ENCODE peak calls at places on chromosomes 13 and 19, in eight cellular contexts. P is right atrium auricular region, I is breast epithelium, K is left ventricle myocardium inferior, F is heart right ventricle, B is GM23338, C is PC-9, L is ovary. H is an unnamed sample.
A peak's percentile ranks its signal among the peaks of the same experiment; 100 is the strongest.

GRCh38 chr19:8609210-8610040 is 1.1 kb downstream of the ADAMTS10 start:
- DNase-seq in P (peak; percentile 78), F (peak; percentile 56), C (no peak), K (peak; percentile 71), L (peak; percentile 68), B (peak; percentile 87), I (no peak), H (peak; percentile 73)

GRCh38 chr19:18017275-18018083 is 9.5 kb downstream of the ARRDC2 start:
- DNase-seq in I (no peak), B (no peak), K (no peak), P (peak; percentile 74), F (peak; percentile 25), L (no peak), C (no peak), H (peak; percentile 71)

GRCh38 chr19:43667524-43668405 is 2.2 kb downstream of the PLAUR start:
- DNase-seq in P (no peak), F (no peak), I (no peak), B (peak; percentile 23), L (peak; percentile 99), C (no peak), K (peak; percentile 19), H (peak; percentile 15)

GRCh38 chr19:53102701-53103140 is 501 bp downstream of the ZNF160 start:
- DNase-seq in K (peak; percentile 40), F (peak; percentile 36), I (no peak), C (peak; percentile 38), P (peak; percentile 61), B (peak; percentile 55), L (no peak), H (peak; percentile 73)

GRCh38 chr13:80574113-80574512 is 233.2 kb upstream of the SPRY2 start:
- DNase-seq in K (no peak), P (no peak), I (no peak), B (no peak), C (no peak), F (no peak), L (no peak), H (no peak)

GRCh38 chr19:13492128-13492527 is 14.2 kb downstream of the CACNA1A start:
- DNase-seq in I (no peak), P (no peak), B (peak; percentile 67), F (no peak), K (no peak), C (no peak), L (no peak), H (no peak)

GRCh38 chr19:43639507-43640423 is at the start of gene CADM4:
- DNase-seq in C (no peak), I (peak; percentile 27), F (peak; percentile 16), L (peak; percentile 65), B (peak; percentile 57), K (peak; percentile 23), P (no peak), H (peak; percentile 56)

GRCh38 chr13:103066079-103066880 is at the start of gene SLC10A2:
- DNase-seq in C (no peak), I (no peak), F (no peak), P (no peak), L (no peak), K (no peak), B (no peak), H (no peak)

GRCh38 chr13:32311188-32311897 is 3.8 kb downstream of the ZAR1L start:
- DNase-seq in L (peak; percentile 20), B (no peak), P (no peak), C (no peak), K (no peak), I (no peak), F (no peak), H (no peak)

GRCh38 chr19:47725759-47726401 is 12.7 kb downstream of the EHD2 start:
- DNase-seq in I (peak; percentile 64), K (no peak), F (no peak), C (no peak), L (no peak), B (peak; percentile 54), P (no peak), H (no peak)

GRCh38 chr19:32407004-32407992 is 1.7 kb downstream of the DPY19L3 start:
- DNase-seq in K (no peak), C (no peak), I (no peak), P (no peak), B (no peak), F (no peak), L (peak; percentile 67), H (peak; percentile 37)

GRCh38 chr19:18073197-18073596 is 13.5 kb downstream of the IL12RB1 start:
- DNase-seq in L (no peak), F (no peak), K (no peak), C (no peak), I (no peak), P (no peak), B (no peak), H (no peak)

GRCh38 chr19:925087-925911 is 536 bp upstream of the ARID3A start:
- DNase-seq in L (peak; percentile 84), C (peak; percentile 53), P (peak; percentile 85), F (peak; percentile 77), I (peak; percentile 72), B (peak; percentile 92), K (peak; percentile 80), H (peak; percentile 82)

GRCh38 chr13:50365683-50366391 is 350.6 kb downstream of the KCNRG start:
- DNase-seq in K (no peak), I (no peak), L (no peak), B (no peak), C (peak; percentile 93), F (no peak), P (no peak), H (no peak)

GRCh38 chr19:41217741-41218140 is 1.3 kb upstream of the AXL start:
- DNase-seq in L (no peak), B (no peak), F (no peak), C (no peak), P (no peak), I (no peak), K (no peak), H (no peak)
- H3K4me1 ChIP-seq in L (peaks cover 4% of the 10 kb centered on the region), B (peaks cover 14% of the 10 kb centered on the region), F (peaks cover 6% of the 10 kb centered on the region), C (peaks cover 13% of the 10 kb centered on the region), P (no peaks in the 10 kb centered on the region), I (no peaks in the 10 kb centered on the region), K (peaks cover 29% of the 10 kb centered on the region), H (no peaks in the 10 kb centered on the region)

GRCh38 chr19:51565583-51565982 is 5.5 kb upstream of the ZNF175 start:
- DNase-seq in I (no peak), C (no peak), F (no peak), K (no peak), L (no peak), B (no peak), P (no peak), H (no peak)

GRCh38 chr19:51568456-51568855 is 2.6 kb upstream of the ZNF175 start:
- DNase-seq in P (no peak), K (no peak), L (no peak), I (no peak), F (no peak), C (no peak), B (no peak), H (no peak)

GRCh38 chr19:51566489-51567100 is 4.5 kb upstream of the ZNF175 start:
- DNase-seq in K (no peak), L (no peak), P (no peak), C (no peak), B (no peak), I (no peak), F (no peak), H (no peak)

GRCh38 chr19:51567583-51567982 is 3.5 kb upstream of the ZNF175 start:
- DNase-seq in B (no peak), F (no peak), C (no peak), P (no peak), I (no peak), K (no peak), L (no peak), H (no peak)

GRCh38 chr19:51564791-51565190 is 6.3 kb upstream of the ZNF175 start:
- DNase-seq in L (no peak), F (no peak), I (no peak), C (no peak), K (no peak), B (peak; percentile 66), P (no peak), H (no peak)
- TF ChIP-seq CTCF in L (no peak), F (no peak), I (no peak), C (no peak), K (no peak), B (peak; percentile 65), P (no peak), H (no peak)

GRCh38 chr13:51802601-51803000 is 1.4 kb downstream of the DHRS12 start:
- DNase-seq in B (no peak), K (no peak), F (no peak), C (no peak), I (no peak), P (no peak), L (no peak), H (no peak)

GRCh38 chr13:51803422-51804294 is at the start of gene DHRS12:
- DNase-seq in I (peak; percentile 91), K (peak; percentile 93), L (peak; percentile 94), F (peak; percentile 95), C (peak; percentile 60), P (peak; percentile 95), B (peak; percentile 89), H (peak; percentile 94)

GRCh38 chr13:51804295-51805172 is 571 bp upstream of the DHRS12 start:
- DNase-seq in F (peak; percentile 50), P (no peak), B (no peak), C (no peak), L (peak; percentile 68), I (peak; percentile 50), K (no peak), H (peak; percentile 65)

GRCh38 chr13:51801631-51802099 is 2.3 kb downstream of the DHRS12 start:
- DNase-seq in K (peak; percentile 81), P (peak; percentile 83), L (peak; percentile 56), B (no peak), C (no peak), F (peak; percentile 80), I (peak; percentile 78), H (peak; percentile 76)

GRCh38 chr13:51803018-51803417 is 945 bp downstream of the DHRS12 start:
- DNase-seq in C (no peak), F (no peak), P (no peak), B (peak; percentile 54), I (no peak), K (no peak), L (peak; percentile 49), H (no peak)
- H3K4me3 ChIP-seq in C (peak overlapping the region; percentile 69), F (peak overlapping the region; percentile 61), P (peak overlapping the region; percentile 75), B (peak overlapping the region; percentile 88), I (peak overlapping the region; percentile 58), K (peak overlapping the region; percentile 89), L (peak overlapping the region; percentile 68), H (peak overlapping the region; percentile 95)

GRCh38 chr19:41330946-41331678 is 21.1 kb downstream of the CCDC97 start:
- DNase-seq in P (no peak), B (peak; percentile 55), L (no peak), F (no peak), K (no peak), I (no peak), C (no peak), H (no peak)
- H3K4me1 ChIP-seq in P (no peaks in the 10 kb centered on the region), B (peaks cover 32% of the 10 kb centered on the region), L (peaks cover 2% of the 10 kb centered on the region), F (peaks cover 45% of the 10 kb centered on the region), K (peaks cover 49% of the 10 kb centered on the region), I (peaks cover 10% of the 10 kb centered on the region), C (peaks cover 16% of the 10 kb centered on the region), H (peaks cover 26% of the 10 kb centered on the region)

DNA sequence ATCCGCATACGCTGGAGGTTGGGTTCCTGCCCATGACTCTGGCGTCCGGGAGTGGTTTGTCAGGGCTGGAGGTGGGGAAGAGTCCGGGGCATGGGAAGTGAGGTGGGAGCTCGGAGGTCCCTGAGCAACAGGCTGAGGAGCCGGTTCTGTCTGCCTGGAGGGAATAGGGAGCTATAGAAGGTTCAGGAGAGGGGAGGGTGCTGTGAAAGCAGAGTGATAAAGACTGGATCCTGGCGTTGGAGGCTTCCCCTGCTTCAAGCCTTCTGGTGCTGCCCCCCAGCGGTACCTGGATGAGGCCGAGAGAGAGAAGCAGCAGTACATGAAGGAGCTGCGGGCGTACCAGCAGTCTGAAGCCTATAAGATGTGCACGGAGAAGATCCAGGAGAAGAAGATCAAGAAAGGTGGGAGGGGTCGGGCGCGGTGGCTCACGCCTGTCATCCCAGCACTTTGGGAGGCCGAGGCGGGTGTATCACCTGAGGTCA is 2.6 kb downstream of the HMG20B start:
- DNase-seq in K (no peak), F (no peak), B (peak; percentile 80), I (no peak), C (no peak), L (no peak), P (no peak), H (no peak)
- TF ChIP-seq CTCF in K (no peak), F (no peak), B (peak; percentile 85), I (no peak), C (peak; percentile 29), L (no peak), P (no peak), H (no peak)